ENCODE peak calls at places on chromosomes 11 and 22, in ten cellular contexts. D is fibroblast of mammary gland, Z is choroid plexus epithelial cell, I is RWPE1, R is upper lobe of left lung, N is hepatocyte, U is upper lobe of right lung, C is astrocyte of the cerebellum, Q is ovary, V is left ventricle myocardium inferior. S is an unnamed sample.

GRCh38 chr11:548700-549603 is 11.6 kb downstream of the LMNTD2 start:
- DNase-seq in I (no peak), R (peak), Z (peak), C (no peak), V (no peak), Q (no peak), U (peak), D (no peak), N (no peak), S (no peak)

GRCh38 chr22:17113600-17113999 is 7.6 kb downstream of the TMEM121B start:
- DNase-seq in C (no peak), N (no peak), V (no peak), U (no peak), I (no peak), Q (no peak), D (no peak), R (no peak), Z (no peak), S (no peak)

GRCh38 chr11:1194977-1195689 is 27.7 kb upstream of the MUC5B start:
- DNase-seq in U (peak), D (no peak), Z (no peak), V (peak), R (peak), N (no peak), I (no peak), Q (peak), C (no peak), S (no peak)

GRCh38 chr22:21703684-21704316 is 31.8 kb downstream of the YPEL1 start:
- DNase-seq in N (no peak), R (peak), C (no peak), V (no peak), U (no peak), Z (no peak), Q (no peak), D (no peak), I (no peak), S (no peak)

GRCh38 chr11:612201-612960 is 3.4 kb downstream of the IRF7 start:
- DNase-seq in C (no peak), V (no peak), N (peak), Q (no peak), Z (peak), D (peak), R (peak), U (peak), I (no peak), S (no peak)

GRCh38 chr11:554428-554823 is 6.1 kb downstream of the LMNTD2 start:
- DNase-seq in U (no peak), C (no peak), D (no peak), R (no peak), I (no peak), Z (no peak), N (no peak), V (no peak), Q (no peak), S (no peak)

GRCh38 chr22:31538815-31539214 is 42.5 kb downstream of the SFI1 start:
- DNase-seq in D (no peak), C (no peak), V (no peak), R (no peak), Z (no peak), N (no peak), U (no peak), I (no peak), Q (no peak), S (no peak)

GRCh38 chr11:102139081-102139498 is 28.8 kb downstream of the YAP1 start:
- DNase-seq in V (no peak), C (peak), R (no peak), U (no peak), Q (no peak), Z (peak), N (peak), I (peak), D (peak), S (no peak)

GRCh38 chr22:35538801-35539321 is 1.8 kb upstream of the RASD2 start:
- DNase-seq in Q (no peak), U (no peak), I (peak), D (no peak), R (no peak), V (no peak), Z (peak), C (no peak), N (no peak), S (no peak)

GRCh38 chr22:27685971-27686370 is 115.6 kb downstream of the MN1 start:
- DNase-seq in D (no peak), R (no peak), N (no peak), I (no peak), Q (no peak), U (no peak), C (no peak), V (no peak), Z (no peak), S (no peak)

GRCh38 chr11:13169709-13170108 is 107.9 kb upstream of the BMAL1 start:
- DNase-seq in C (peak), R (no peak), Q (no peak), Z (peak), N (no peak), V (no peak), I (peak), D (peak), U (no peak), S (peak)

GRCh38 chr11:33296695-33297094 is 39.5 kb downstream of the HIPK3 start:
- DNase-seq in V (no peak), Z (no peak), D (no peak), N (no peak), Q (no peak), R (no peak), C (no peak), I (no peak), U (no peak), S (no peak)

GRCh38 chr11:32069361-32070058 is 21.4 kb upstream of the RCN1 start:
- DNase-seq in D (no peak), U (no peak), N (no peak), Z (no peak), R (no peak), V (no peak), Q (no peak), C (no peak), I (no peak), S (no peak)

GRCh38 chr22:37492428-37493344 is 6.5 kb upstream of the MFNG start:
- DNase-seq in U (peak), C (no peak), I (no peak), Z (peak), R (peak), Q (no peak), N (no peak), V (no peak), D (peak), S (no peak)

GRCh38 chr11:65911682-65912568 is 6.9 kb downstream of the C11orf68 start:
- DNase-seq in Z (peak), R (no peak), U (no peak), V (peak), C (no peak), N (peak), D (peak), I (peak), Q (peak), S (no peak)

GRCh38 chr11:20474951-20475517 is 87.5 kb downstream of the PRMT3 start:
- DNase-seq in C (no peak), Q (no peak), R (no peak), V (no peak), D (no peak), Z (no peak), N (no peak), I (no peak), U (no peak), S (no peak)

GRCh38 chr11:20479399-20479974 is 92.0 kb downstream of the PRMT3 start:
- DNase-seq in Z (no peak), U (no peak), I (no peak), V (no peak), N (no peak), C (no peak), D (no peak), R (no peak), Q (no peak), S (no peak)

GRCh38 chr11:20474176-20474950 is 86.8 kb downstream of the PRMT3 start:
- DNase-seq in D (no peak), V (peak), R (no peak), C (no peak), I (no peak), Q (no peak), Z (no peak), N (no peak), U (no peak), S (no peak)

GRCh38 chr11:20477418-20478090 is 90.0 kb downstream of the PRMT3 start:
- DNase-seq in V (no peak), N (no peak), Q (no peak), U (no peak), Z (peak), R (no peak), C (no peak), D (no peak), I (no peak), S (no peak)
- TF ChIP-seq CTCF in V (no peak), N (no peak), Q (no peak), U (no peak), Z (no peak), R (no peak), C (no peak), D (no peak), I (no peak), S (no peak)

DNA sequence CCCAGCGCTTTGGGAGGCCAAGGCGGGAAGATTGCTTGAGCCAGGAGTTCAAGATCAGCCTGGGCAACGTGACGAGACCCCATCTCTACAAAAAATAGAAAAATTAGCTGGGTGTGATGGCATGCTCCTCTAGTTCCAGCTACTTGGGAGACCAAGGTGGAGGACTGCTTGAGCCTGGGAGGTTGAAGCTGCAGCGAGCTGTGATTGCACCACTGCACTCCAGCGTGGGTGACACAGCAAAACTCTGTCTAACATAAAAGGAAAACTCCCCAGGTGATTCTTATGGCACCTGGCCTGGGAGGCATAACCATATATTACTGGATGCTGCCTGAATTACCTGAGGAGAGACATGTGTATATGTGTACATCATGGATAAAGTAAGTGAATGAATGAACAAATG is 29.1 kb downstream of the KIAA1671 start:
- DNase-seq in V (no peak), Z (no peak), U (no peak), C (no peak), N (no peak), Q (no peak), R (no peak), I (no peak), D (no peak), S (no peak)
- TF ChIP-seq CTCF in V (no peak), Z (no peak), U (no peak), C (no peak), N (no peak), Q (no peak), R (no peak), I (no peak), D (no peak), S (no peak)

GRCh38 chr11:27291954-27292641 is 70.9 kb downstream of the CCDC34 start:
- DNase-seq in R (no peak), Q (no peak), C (no peak), N (peak), V (no peak), I (no peak), D (peak), Z (no peak), U (no peak), S (no peak)

GRCh38 chr11:27293500-27294417 is 69.3 kb downstream of the CCDC34 start:
- DNase-seq in D (peak), R (no peak), U (no peak), C (no peak), V (no peak), N (no peak), Z (peak), I (no peak), Q (no peak), S (no peak)

GRCh38 chr11:27292642-27293020 is 70.4 kb downstream of the CCDC34 start:
- DNase-seq in V (no peak), Z (no peak), U (no peak), N (no peak), I (no peak), C (no peak), Q (no peak), R (no peak), D (no peak), S (no peak)

GRCh38 chr11:27290261-27290660 is 72.8 kb downstream of the CCDC34 start:
- DNase-seq in Z (peak), C (no peak), R (no peak), V (no peak), I (no peak), U (no peak), Q (no peak), D (peak), N (no peak), S (no peak)

DNA sequence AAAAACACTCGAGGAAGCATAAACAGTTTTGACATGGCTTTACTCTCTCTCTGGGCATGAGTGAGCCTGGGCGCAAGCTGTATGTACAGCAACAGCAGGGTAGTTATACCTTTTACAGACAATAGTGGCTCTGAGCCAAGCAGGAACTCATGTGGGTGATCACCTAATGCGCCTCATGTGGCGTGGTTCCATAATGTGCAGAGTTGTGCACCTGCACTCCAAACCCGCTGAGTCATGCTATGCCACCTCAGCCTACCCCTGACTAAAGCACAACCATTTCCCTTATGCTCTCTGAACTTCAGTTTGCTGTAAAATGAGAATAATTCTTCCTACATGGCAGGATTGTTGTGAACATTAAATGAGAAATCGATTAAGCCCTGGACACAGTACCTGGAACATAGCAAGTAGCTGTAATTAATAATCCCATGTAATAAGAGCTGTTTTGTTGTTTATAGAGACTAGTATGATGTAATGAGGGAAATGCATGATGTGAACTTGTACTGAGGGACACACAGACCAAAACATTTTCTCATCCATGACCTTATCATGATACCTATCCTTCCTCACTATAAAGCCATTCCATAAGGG is 71.6 kb downstream of the CCDC34 start:
- DNase-seq in N (peak), Z (peak), Q (no peak), U (no peak), D (peak), R (no peak), C (no peak), V (no peak), I (no peak), S (no peak)
- TF ChIP-seq CTCF in N (no peak), Z (no peak), Q (no peak), U (no peak), D (no peak), R (no peak), C (no peak), V (no peak), I (no peak), S (no peak)

DNA sequence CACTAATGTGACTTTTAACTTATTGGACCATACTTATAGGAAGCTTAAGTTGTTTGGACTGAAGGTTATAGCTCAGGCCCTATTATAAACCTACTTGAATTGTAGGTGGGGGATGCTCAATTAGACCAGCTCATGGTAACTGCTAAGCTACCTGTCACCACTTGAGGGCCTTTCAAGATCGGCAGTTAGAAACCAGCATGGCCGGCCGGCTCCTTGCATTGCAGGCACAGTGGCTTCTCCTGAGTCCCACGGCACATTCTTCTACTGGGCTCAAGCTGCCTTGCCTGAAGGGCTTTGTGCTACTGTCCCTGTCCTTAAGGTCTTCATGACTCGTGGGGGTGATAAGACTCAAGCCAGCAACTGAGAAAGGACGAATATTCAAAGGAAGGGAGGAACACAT is 70.8 kb downstream of the TBC1D22A start:
- DNase-seq in Q (no peak), C (no peak), D (no peak), U (no peak), I (no peak), Z (peak), R (no peak), V (no peak), N (peak), S (no peak)
- TF ChIP-seq CTCF in Q (no peak), C (peak), D (no peak), U (no peak), I (no peak), Z (peak), R (peak), V (peak), N (peak), S (no peak)